ENCODE peak calls at places on chromosomes 2 and 18, in four cellular contexts. One of them, this sample, is unnamed.

GRCh38 chr2:120963997-120964396 is 228.3 kb downstream of the GLI2 start:
- DNase-seq in glutamatergic neuron: no peak
- DNase-seq in endothelial cell: no peak
- DNase-seq in GM23338: no peak
- DNase-seq in this sample: no peak

GRCh38 chr2:201966691-201967388 is 66.8 kb upstream of the FZD7 start:
- DNase-seq in glutamatergic neuron: no peak
- DNase-seq in endothelial cell: no peak
- DNase-seq in GM23338: peak; percentile 17
- DNase-seq in this sample: no peak

GRCh38 chr2:1736045-1736444 is 8.3 kb downstream of the PXDN start:
- DNase-seq in glutamatergic neuron: no peak
- DNase-seq in endothelial cell: no peak
- DNase-seq in GM23338: no peak
- DNase-seq in this sample: no peak

GRCh38 chr2:172207916-172208315 is 105.2 kb upstream of the DLX2 start:
- DNase-seq in glutamatergic neuron: no peak
- DNase-seq in endothelial cell: no peak
- DNase-seq in GM23338: no peak
- DNase-seq in this sample: no peak

GRCh38 chr2:134233733-134234135 is 20.1 kb upstream of the MGAT5 start:
- DNase-seq in glutamatergic neuron: no peak
- DNase-seq in endothelial cell: no peak
- DNase-seq in GM23338: no peak
- DNase-seq in this sample: no peak

GRCh38 chr2:86020984-86021383 is 84.7 kb downstream of the POLR1A start:
- DNase-seq in glutamatergic neuron: no peak
- DNase-seq in endothelial cell: no peak
- DNase-seq in GM23338: no peak
- DNase-seq in this sample: no peak

GRCh38 chr2:101617188-101617587 is 80.3 kb upstream of the MAP4K4 start:
- DNase-seq in glutamatergic neuron: no peak
- DNase-seq in endothelial cell: no peak
- DNase-seq in GM23338: no peak
- DNase-seq in this sample: no peak

GRCh38 chr2:193584001-193584400 is 1389.3 kb upstream of the TMEFF2 start:
- DNase-seq in glutamatergic neuron: peak; percentile 57
- DNase-seq in endothelial cell: peak; percentile 39
- DNase-seq in GM23338: peak; percentile 79
- DNase-seq in this sample: peak; percentile 12

GRCh38 chr2:151138507-151138906 is 123.2 kb downstream of the RBM43 start:
- DNase-seq in glutamatergic neuron: no peak
- DNase-seq in endothelial cell: no peak
- DNase-seq in GM23338: no peak
- DNase-seq in this sample: no peak

GRCh38 chr2:190533968-190534309 is 583 bp downstream of the NEMP2 start:
- DNase-seq in glutamatergic neuron: no peak
- DNase-seq in endothelial cell: no peak
- DNase-seq in GM23338: no peak
- DNase-seq in this sample: no peak

GRCh38 chr2:111190816-111191540 is 70.3 kb downstream of the BCL2L11 start:
- DNase-seq in glutamatergic neuron: no peak
- DNase-seq in endothelial cell: no peak
- DNase-seq in GM23338: no peak
- DNase-seq in this sample: no peak

GRCh38 chr2:6780765-6781274 is 84.9 kb downstream of the CMPK2 start:
- DNase-seq in glutamatergic neuron: no peak
- DNase-seq in endothelial cell: peak; percentile 29
- DNase-seq in GM23338: no peak
- DNase-seq in this sample: no peak

GRCh38 chr18:58338141-58338540 is 290.8 kb downstream of the ALPK2 start:
- DNase-seq in glutamatergic neuron: no peak
- DNase-seq in endothelial cell: no peak
- DNase-seq in GM23338: no peak
- DNase-seq in this sample: no peak

GRCh38 chr2:225932741-225933413 is 533.4 kb downstream of the NYAP2 start:
- DNase-seq in glutamatergic neuron: no peak
- DNase-seq in endothelial cell: no peak
- DNase-seq in GM23338: no peak
- DNase-seq in this sample: no peak

DNA sequence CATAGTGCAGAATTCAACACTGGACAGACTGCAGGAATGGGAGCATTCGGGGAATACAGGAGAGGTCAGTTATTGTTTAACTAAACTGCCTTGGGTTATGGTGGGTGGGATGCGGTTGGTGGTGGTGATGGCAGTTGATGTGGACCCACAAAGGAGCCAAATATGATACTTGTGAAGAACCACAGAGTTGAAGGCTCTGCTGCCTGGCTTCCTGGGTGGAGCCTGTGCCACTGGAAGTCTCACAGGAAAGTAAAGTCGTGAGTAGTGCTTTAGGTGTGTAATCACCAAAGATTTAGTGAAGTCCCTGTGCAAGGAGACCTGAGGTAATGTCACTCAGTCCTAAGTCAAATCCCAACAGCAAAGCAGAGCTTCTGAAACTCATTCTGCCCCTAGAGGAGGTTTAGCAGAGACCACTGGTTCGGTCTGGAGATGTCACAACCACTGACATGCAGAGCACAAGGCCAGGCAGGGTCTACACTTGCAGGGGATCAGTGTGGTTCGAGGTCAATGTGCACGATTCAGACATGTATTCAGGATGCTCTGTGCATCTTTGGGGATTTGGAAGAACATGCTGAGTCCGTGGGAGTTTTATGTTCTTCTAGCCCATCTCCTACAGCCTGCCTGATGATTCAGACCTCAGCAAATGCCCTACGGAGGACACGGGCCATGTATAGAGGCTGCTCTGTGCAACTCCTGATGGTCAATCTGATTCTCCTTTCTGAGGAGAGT is 1150.9 kb downstream of the RPIA start:
- DNase-seq in glutamatergic neuron: no peak
- DNase-seq in endothelial cell: no peak
- DNase-seq in GM23338: no peak
- DNase-seq in this sample: no peak
- TF ChIP-seq CTCF in glutamatergic neuron: no peak
- TF ChIP-seq CTCF in endothelial cell: no peak
- TF ChIP-seq CTCF in GM23338: no peak
- TF ChIP-seq CTCF in this sample: no peak

GRCh38 chr18:35026407-35027061 is 14.7 kb upstream of the MAPRE2 start:
- DNase-seq in glutamatergic neuron: no peak
- DNase-seq in endothelial cell: no peak
- DNase-seq in GM23338: peak; percentile 79
- DNase-seq in this sample: no peak
- TF ChIP-seq CTCF in glutamatergic neuron: no peak
- TF ChIP-seq CTCF in endothelial cell: no peak
- TF ChIP-seq CTCF in GM23338: peak; percentile 60
- TF ChIP-seq CTCF in this sample: no peak

DNA sequence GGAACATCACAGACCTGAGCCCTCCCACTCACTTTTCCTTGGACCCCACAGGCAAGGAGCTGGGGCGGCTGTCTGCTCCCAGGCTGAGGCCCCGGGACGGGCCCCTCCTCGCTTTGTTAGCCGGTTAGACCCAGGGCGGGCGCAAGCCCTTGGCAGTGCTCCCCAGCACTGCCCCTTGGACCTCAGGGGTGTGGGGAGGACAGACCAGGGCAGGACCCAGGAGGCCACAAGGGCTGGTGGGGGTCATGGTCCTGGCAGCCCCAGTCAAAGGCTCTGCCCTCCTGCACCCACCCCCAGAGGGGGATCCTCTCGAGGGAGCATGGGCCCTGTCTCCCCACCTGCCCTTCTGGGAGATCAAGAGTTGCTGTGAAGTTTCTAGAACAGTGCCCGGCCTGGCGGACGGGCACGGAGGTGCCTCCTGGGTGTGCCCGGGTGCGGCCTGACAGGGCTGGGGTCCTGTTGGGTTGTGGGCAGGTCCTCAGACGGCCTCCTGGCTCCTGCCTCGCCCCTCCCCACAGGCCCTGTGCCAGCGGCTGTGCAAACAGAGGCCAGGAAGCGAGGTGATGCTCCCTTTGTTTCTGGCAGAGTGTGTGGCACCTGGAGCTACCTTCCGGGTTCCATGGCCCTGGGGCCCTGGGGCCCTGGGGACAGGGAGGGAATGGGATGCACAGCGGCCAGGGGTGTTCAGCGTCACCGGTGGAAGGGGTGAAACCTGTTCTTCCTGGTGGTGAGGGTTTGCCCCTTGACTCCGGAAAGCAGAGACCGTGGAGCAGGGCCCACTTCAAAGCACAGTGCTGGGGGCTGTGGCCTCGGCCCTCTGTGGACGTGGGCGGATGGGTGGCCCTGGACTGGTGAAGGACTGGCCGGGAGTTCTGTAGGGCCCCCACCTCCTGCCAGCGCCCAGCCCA is 2.9 kb upstream of the GAL3ST2 start:
- DNase-seq in glutamatergic neuron: no peak
- DNase-seq in endothelial cell: peak; percentile 2
- DNase-seq in GM23338: no peak
- DNase-seq in this sample: no peak
- TF ChIP-seq CTCF in glutamatergic neuron: no peak
- TF ChIP-seq CTCF in endothelial cell: no peak
- TF ChIP-seq CTCF in GM23338: no peak
- TF ChIP-seq CTCF in this sample: no peak

GRCh38 chr18:8525692-8526091 is 83.5 kb upstream of the RAB12 start:
- DNase-seq in glutamatergic neuron: no peak
- DNase-seq in endothelial cell: peak; percentile 24
- DNase-seq in GM23338: peak; percentile 69
- DNase-seq in this sample: no peak
- TF ChIP-seq CTCF in glutamatergic neuron: no peak
- TF ChIP-seq CTCF in endothelial cell: no peak
- TF ChIP-seq CTCF in GM23338: peak; percentile 61
- TF ChIP-seq CTCF in this sample: no peak

GRCh38 chr2:169071455-169071854 is 2.1 kb downstream of the DHRS9 start:
- DNase-seq in glutamatergic neuron: no peak
- DNase-seq in endothelial cell: no peak
- DNase-seq in GM23338: no peak
- DNase-seq in this sample: no peak

GRCh38 chr2:169072163-169072925 is 3.0 kb downstream of the DHRS9 start:
- DNase-seq in glutamatergic neuron: no peak
- DNase-seq in endothelial cell: no peak
- DNase-seq in GM23338: no peak
- DNase-seq in this sample: no peak

GRCh38 chr2:169066817-169067356 is 2.5 kb upstream of the DHRS9 start:
- DNase-seq in glutamatergic neuron: no peak
- DNase-seq in endothelial cell: no peak
- DNase-seq in GM23338: no peak
- DNase-seq in this sample: no peak

GRCh38 chr2:169069818-169070217 is 455 bp downstream of the DHRS9 start:
- DNase-seq in glutamatergic neuron: no peak
- DNase-seq in endothelial cell: no peak
- DNase-seq in GM23338: no peak
- DNase-seq in this sample: no peak

GRCh38 chr2:169069341-169069740 is at the start of gene DHRS9:
- DNase-seq in glutamatergic neuron: no peak
- DNase-seq in endothelial cell: no peak
- DNase-seq in GM23338: no peak
- DNase-seq in this sample: no peak
- TF ChIP-seq CTCF in glutamatergic neuron: no peak
- TF ChIP-seq CTCF in endothelial cell: no peak
- TF ChIP-seq CTCF in GM23338: no peak
- TF ChIP-seq CTCF in this sample: no peak

GRCh38 chr2:160994141-160995002 is 165.9 kb upstream of the TANK start:
- DNase-seq in glutamatergic neuron: peak; percentile 33
- DNase-seq in endothelial cell: peak; percentile 74
- DNase-seq in GM23338: peak; percentile 90
- DNase-seq in this sample: no peak
- TF ChIP-seq CTCF in glutamatergic neuron: peak; percentile 86
- TF ChIP-seq CTCF in endothelial cell: peak; percentile 83
- TF ChIP-seq CTCF in GM23338: peak; percentile 93
- TF ChIP-seq CTCF in this sample: peak; percentile 92

DNA sequence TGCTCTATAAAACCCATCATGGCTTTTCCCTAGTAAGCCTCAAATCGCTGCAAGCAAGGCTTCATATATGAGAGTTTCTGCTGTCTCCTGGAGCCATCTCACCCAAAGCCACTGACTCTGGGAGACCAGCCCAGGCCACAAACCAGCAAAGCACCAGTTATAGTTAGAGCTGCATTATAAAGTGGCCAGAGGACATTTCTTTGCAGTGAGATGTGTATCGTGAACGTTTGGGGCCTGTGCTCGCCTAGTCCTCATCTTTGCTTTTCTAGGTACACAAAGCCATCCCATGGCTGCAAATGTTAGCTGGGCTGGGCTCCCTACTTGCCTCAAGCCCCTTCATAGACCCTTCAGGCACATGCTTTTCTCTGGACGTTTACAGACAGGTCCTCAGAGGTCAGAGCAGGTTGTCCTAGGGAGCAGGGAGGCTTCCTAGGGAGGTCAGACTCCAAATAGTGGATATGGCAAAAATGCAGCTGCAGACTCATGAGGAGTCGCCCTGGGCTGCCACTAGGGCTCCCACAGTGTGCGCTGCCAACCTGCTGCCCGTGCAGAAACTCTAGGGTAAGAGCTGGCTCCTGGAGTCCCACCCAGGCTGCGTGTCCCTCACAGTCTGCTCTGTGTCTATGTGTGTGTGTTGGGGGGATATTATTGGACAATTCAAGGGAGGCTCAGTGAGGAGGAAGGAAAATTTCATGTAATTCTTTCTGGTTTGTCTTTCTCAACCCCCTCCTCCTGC is 141.0 kb downstream of the RPIA start:
- DNase-seq in glutamatergic neuron: no peak
- DNase-seq in endothelial cell: no peak
- DNase-seq in GM23338: peak; percentile 12
- DNase-seq in this sample: no peak
- TF ChIP-seq CTCF in glutamatergic neuron: no peak
- TF ChIP-seq CTCF in endothelial cell: no peak
- TF ChIP-seq CTCF in GM23338: no peak
- TF ChIP-seq CTCF in this sample: no peak

GRCh38 chr2:166329465-166329864 is 46.3 kb downstream of the SCN9A start:
- DNase-seq in glutamatergic neuron: no peak
- DNase-seq in endothelial cell: no peak
- DNase-seq in GM23338: no peak
- DNase-seq in this sample: no peak
- TF ChIP-seq CTCF in glutamatergic neuron: no peak
- TF ChIP-seq CTCF in endothelial cell: no peak
- TF ChIP-seq CTCF in GM23338: no peak
- TF ChIP-seq CTCF in this sample: no peak

This sample was measured in D721Med.